ENCODE peak calls at places on chromosomes 11 and 22, in ten cellular contexts. N is midbrain; U is astrocyte of the spinal cord; L is tibial artery; G is stomach; M is left lung; Z is stimulated activated CD8-positive, alpha-beta memory T cell treated with anti-CD3 and anti-CD28 coated beads, Interleukin-15, amount 100 ng/mL, for 4 hours; B is ecto neural progenitor cell; Y is brain microvascular endothelial cell; V is mesenteric fat pad. A is an unnamed sample.

GRCh38 chr22:32880906-32881596 is 79.5 kb downstream of the TIMP3 start:
- DNase-seq in N (no peak), B (no peak), V (no peak), Y (peak; percentile 72), L (no peak), M (peak; percentile 82), Z (no peak), G (peak; percentile 26), U (peak; percentile 31), A (no peak)

GRCh38 chr11:79100093-79100704 is 340.6 kb downstream of the TENM4 start:
- DNase-seq in M (no peak), Z (no peak), B (peak; percentile 66), G (peak; percentile 32), N (peak; percentile 33), V (no peak), L (peak; percentile 43), Y (peak; percentile 33), U (peak; percentile 60), A (no peak)

GRCh38 chr11:57321996-57322880 is 2.5 kb downstream of the TNKS1BP1 start:
- DNase-seq in N (peak; percentile 58), U (peak; percentile 97), G (peak; percentile 88), L (peak; percentile 97), Y (peak; percentile 96), V (no peak), Z (no peak), B (peak; percentile 84), M (peak; percentile 89), A (peak; percentile 94)

GRCh38 chr22:27990879-27991278 is 71.8 kb upstream of the PITPNB start:
- DNase-seq in V (peak; percentile 89), Y (no peak), Z (no peak), B (peak; percentile 78), L (peak; percentile 83), M (no peak), U (peak; percentile 42), N (no peak), G (peak; percentile 35), A (peak; percentile 88)

GRCh38 chr11:99505319-99505718 is 484.6 kb downstream of the CNTN5 start:
- DNase-seq in U (peak; percentile 85), G (no peak), L (no peak), N (no peak), Y (peak; percentile 25), V (no peak), B (no peak), M (no peak), Z (no peak), A (no peak)

GRCh38 chr11:46718155-46719019 is 626 bp upstream of the F2 start:
- DNase-seq in Y (no peak), N (no peak), B (no peak), V (no peak), M (no peak), Z (no peak), U (no peak), G (peak; percentile 77), L (no peak), A (no peak)

GRCh38 chr22:39144101-39144815 is 8.2 kb downstream of the CBX7 start:
- DNase-seq in Z (peak; percentile 38), M (peak; percentile 83), N (peak; percentile 10), B (peak; percentile 47), L (peak; percentile 24), U (peak; percentile 45), Y (peak; percentile 14), V (no peak), G (peak; percentile 60), A (peak; percentile 81)

GRCh38 chr22:50184541-50185383 is 951 bp upstream of the TRABD start:
- DNase-seq in G (no peak), M (peak; percentile 89), L (no peak), N (no peak), U (no peak), Z (no peak), Y (no peak), V (no peak), B (peak; percentile 67), A (no peak)

GRCh38 chr11:26420331-26420730 is 88.4 kb downstream of the ANO3 start:
- DNase-seq in V (no peak), M (no peak), Z (no peak), B (no peak), N (no peak), G (no peak), U (no peak), Y (no peak), L (no peak), A (no peak)

GRCh38 chr11:16173798-16174197 is 182.5 kb downstream of the SOX6 start:
- DNase-seq in V (no peak), N (no peak), Z (no peak), B (no peak), U (no peak), L (no peak), G (no peak), Y (no peak), M (no peak), A (no peak)

GRCh38 chr22:48403521-48403921 is 1424.2 kb downstream of the BRD1 start:
- DNase-seq in Z (no peak), U (no peak), M (no peak), Y (no peak), V (peak; percentile 79), L (no peak), G (peak; percentile 22), B (no peak), N (no peak), A (peak; percentile 77)

GRCh38 chr11:65501530-65502273 is 2.9 kb downstream of the MALAT1 start:
- DNase-seq in L (peak; percentile 18), Z (no peak), V (no peak), N (no peak), U (peak; percentile 71), G (no peak), Y (peak; percentile 44), B (no peak), M (no peak), A (no peak)

GRCh38 chr11:65764434-65764833 is 16.3 kb downstream of the AP5B1 start:
- DNase-seq in N (no peak), L (no peak), G (no peak), U (no peak), M (no peak), B (no peak), Y (no peak), Z (no peak), V (no peak), A (peak; percentile 21)

GRCh38 chr22:44931766-44932165 is 78.0 kb downstream of the PHF21B start:
- DNase-seq in Z (no peak), L (no peak), M (peak; percentile 43), Y (no peak), V (no peak), B (no peak), U (no peak), N (no peak), G (no peak), A (no peak)

GRCh38 chr11:64609436-64610047 is 18.5 kb downstream of the SLC22A12 start:
- DNase-seq in Z (no peak), G (no peak), N (no peak), V (no peak), B (no peak), L (no peak), U (no peak), Y (no peak), M (peak; percentile 30), A (no peak)

GRCh38 chr11:103202048-103202651 is 92.9 kb downstream of the DYNC2H1 start:
- DNase-seq in Z (no peak), G (no peak), B (no peak), V (no peak), M (no peak), N (no peak), L (no peak), U (peak; percentile 56), Y (peak; percentile 22), A (no peak)

GRCh38 chr11:34215806-34216453 is 110.5 kb downstream of the NAT10 start:
- DNase-seq in L (no peak), Z (no peak), V (no peak), G (no peak), N (no peak), U (no peak), B (no peak), M (no peak), Y (no peak), A (no peak)

GRCh38 chr22:33056108-33056507 is 2.1 kb downstream of the SYN3 start:
- DNase-seq in M (no peak), V (no peak), U (no peak), N (no peak), Z (no peak), L (no peak), G (no peak), Y (no peak), B (no peak), A (no peak)

GRCh38 chr22:38735126-38735464 is 20.7 kb downstream of the SUN2 start:
- DNase-seq in M (peak; percentile 37), Y (no peak), B (no peak), N (no peak), Z (no peak), V (no peak), G (no peak), U (no peak), L (no peak), A (no peak)

GRCh38 chr11:121328213-121328966 is 35.8 kb downstream of the SC5D start:
- DNase-seq in Y (no peak), N (no peak), G (no peak), Z (no peak), U (no peak), B (no peak), V (no peak), L (no peak), M (no peak), A (no peak)

GRCh38 chr11:35138949-35139881 is at the start of gene CD44:
- DNase-seq in Y (peak; percentile 56), U (peak; percentile 89), Z (peak; percentile 80), B (peak; percentile 67), N (peak; percentile 40), V (peak; percentile 90), L (peak; percentile 83), G (peak; percentile 66), M (peak; percentile 91), A (peak; percentile 88)

GRCh38 chr11:46489668-46490560 is 98.3 kb upstream of the CHRM4 start:
- DNase-seq in N (no peak), G (no peak), V (no peak), Z (no peak), M (no peak), Y (peak; percentile 55), B (no peak), U (peak; percentile 56), L (no peak), A (no peak)

GRCh38 chr11:29268733-29269132 is 748.1 kb downstream of the KCNA4 start:
- DNase-seq in Z (no peak), M (no peak), V (no peak), G (no peak), N (no peak), U (no peak), Y (no peak), B (no peak), L (no peak), A (no peak)

GRCh38 chr11:10038916-10039315 is 255.1 kb downstream of the SBF2 start:
- DNase-seq in N (no peak), L (no peak), Y (no peak), B (no peak), Z (no peak), V (no peak), U (no peak), G (no peak), M (no peak), A (no peak)

GRCh38 chr22:37607010-37607911 is 1.4 kb upstream of the GGA1 start:
- DNase-seq in L (peak; percentile 65), G (peak; percentile 97), M (peak; percentile 97), Y (peak; percentile 29), U (peak; percentile 55), Z (peak; percentile 79), N (peak; percentile 85), V (peak; percentile 95), B (peak; percentile 91), A (peak; percentile 94)

GRCh38 chr11:131693756-131694155 is 323.3 kb downstream of the NTM start:
- DNase-seq in B (peak; percentile 20), Y (no peak), G (no peak), Z (no peak), U (no peak), N (no peak), M (no peak), L (no peak), V (no peak), A (no peak)

GRCh38 chr11:69718147-69718546 is 14.3 kb upstream of the FGF19 start:
- DNase-seq in V (no peak), M (peak; percentile 51), Z (no peak), L (no peak), B (peak; percentile 88), Y (peak; percentile 23), U (peak; percentile 9), G (no peak), N (no peak), A (no peak)

GRCh38 chr11:11931461-11932055 is 76.9 kb downstream of the DKK3 start:
- DNase-seq in Z (no peak), V (no peak), Y (peak; percentile 56), G (no peak), L (no peak), U (peak; percentile 78), N (peak; percentile 44), B (no peak), M (no peak), A (no peak)

A was measured in osteocyte.